ENCODE peak calls at places on chromosome 7, in nine cellular contexts. R is GM20000; C is AG04450; N is brain microvascular endothelial cell; P is stimulated activated CD4-positive, alpha-beta T cell treated with anti-CD3 and anti-CD28 coated beads, Interleukin-15, amount 100 ng/mL, for 1 hour; Z is nucleus accumbens; L is left ventricle myocardium inferior; S is NCI-H1105 treated with DMSO at 0.1 percent for 48 hours; D is EH. A is an unnamed sample.

GRCh38 chr7:75565129-75565528 is 73.0 kb downstream of the SPDYE5 start:
- DNase-seq in S (no peak), D (peak; percentile 97), R (no peak), Z (no peak), N (peak; percentile 90), P (no peak), C (peak; percentile 62), L (no peak), A (peak; percentile 95)

GRCh38 chr7:2029936-2030335 is 202.8 kb downstream of the MAD1L1 start:
- DNase-seq in P (no peak), N (no peak), L (peak; percentile 9), C (no peak), S (no peak), D (no peak), R (no peak), Z (no peak), A (no peak)

GRCh38 chr7:106552645-106553445 is 108.1 kb downstream of the CCDC71L start:
- DNase-seq in D (peak; percentile 25), R (peak; percentile 82), L (no peak), Z (no peak), S (no peak), C (no peak), P (no peak), N (no peak), A (no peak)

GRCh38 chr7:148540041-148540738 is 50.4 kb upstream of the C7orf33 start:
- DNase-seq in D (peak; percentile 62), P (no peak), S (no peak), R (no peak), N (peak; percentile 79), C (no peak), L (peak; percentile 65), Z (no peak), A (peak; percentile 70)

GRCh38 chr7:5702876-5703571 is 78.4 kb downstream of the RNF216 start:
- DNase-seq in N (peak; percentile 31), S (no peak), D (peak; percentile 35), R (no peak), L (peak; percentile 61), Z (peak; percentile 94), C (no peak), P (no peak), A (peak; percentile 75)

GRCh38 chr7:134514663-134515062 is 12.7 kb upstream of the AKR1B10 start:
- DNase-seq in P (no peak), C (peak; percentile 57), R (peak; percentile 59), L (no peak), N (peak; percentile 66), S (peak; percentile 57), Z (no peak), D (peak; percentile 81), A (peak; percentile 47)

GRCh38 chr7:44383566-44383965 is 58.2 kb upstream of the CAMK2B start:
- DNase-seq in S (no peak), P (no peak), D (peak; percentile 90), Z (peak; percentile 18), C (peak; percentile 18), R (no peak), L (no peak), N (peak; percentile 67), A (peak; percentile 76)

GRCh38 chr7:105304040-105304895 is 84.5 kb downstream of the SRPK2 start:
- DNase-seq in L (no peak), S (peak; percentile 13), D (peak; percentile 64), C (peak; percentile 7), N (peak; percentile 4), P (no peak), Z (no peak), R (no peak), A (peak; percentile 60)

GRCh38 chr7:143385891-143386781 is 5.0 kb downstream of the ZYX start:
- DNase-seq in R (no peak), C (no peak), D (peak; percentile 41), Z (no peak), P (no peak), S (no peak), L (no peak), N (peak; percentile 43), A (peak; percentile 54)

GRCh38 chr7:132508724-132509348 is 67.4 kb downstream of the PLXNA4 start:
- DNase-seq in Z (no peak), C (no peak), R (no peak), P (no peak), L (peak; percentile 41), D (no peak), N (no peak), S (no peak), A (no peak)

GRCh38 chr7:24879281-24879680 is 100.7 kb downstream of the OSBPL3 start:
- DNase-seq in Z (no peak), P (no peak), R (no peak), D (no peak), S (no peak), L (no peak), C (no peak), N (no peak), A (peak; percentile 88)